ENCODE peak calls at places on chromosomes 4 and X, in seven cellular contexts. One of them, this sample, is unnamed.

GRCh38 chr4:140156529-140157171 is 2.7 kb upstream of the MAML3 start:
- DNase-seq in HCT116: no peak
- DNase-seq in HepG2: no peak
- DNase-seq in GM12878: peak
- DNase-seq in K562: no peak
- DNase-seq in H1: no peak
- DNase-seq in SK-N-SH: no peak
- DNase-seq in this sample: no peak

GRCh38 chrX:31209005-31209612 is 137.3 kb upstream of the FTHL17 start:
- DNase-seq in HCT116: no peak
- DNase-seq in HepG2: no peak
- DNase-seq in GM12878: no peak
- DNase-seq in K562: no peak
- DNase-seq in SK-N-SH: no peak
- DNase-seq in H1: no peak
- DNase-seq in this sample: no peak

GRCh38 chrX:288561-288991 is 7.4 kb downstream of the PLCXD1 start:
- DNase-seq in K562: no peak
- DNase-seq in GM12878: no peak
- DNase-seq in HCT116: no peak
- DNase-seq in HepG2: no peak
- DNase-seq in SK-N-SH: no peak
- DNase-seq in H1: no peak
- DNase-seq in this sample: no peak

GRCh38 chr4:48490012-48490679 is at the start of gene ZAR1:
- DNase-seq in H1: no peak
- DNase-seq in SK-N-SH: no peak
- DNase-seq in HepG2: no peak
- DNase-seq in GM12878: no peak
- DNase-seq in K562: no peak
- DNase-seq in HCT116: no peak
- DNase-seq in this sample: no peak

GRCh38 chr4:14877246-14878220 is 124.7 kb upstream of the CPEB2 start:
- DNase-seq in HCT116: no peak
- DNase-seq in H1: no peak
- DNase-seq in SK-N-SH: peak
- DNase-seq in GM12878: no peak
- DNase-seq in K562: no peak
- DNase-seq in HepG2: no peak
- DNase-seq in this sample: peak

GRCh38 chrX:51420610-51421009 is 75.8 kb downstream of the NUDT11 start:
- DNase-seq in HepG2: peak
- DNase-seq in H1: no peak
- DNase-seq in GM12878: no peak
- DNase-seq in SK-N-SH: peak
- DNase-seq in HCT116: peak
- DNase-seq in K562: peak
- DNase-seq in this sample: peak

GRCh38 chr4:164807611-164808010 is 53.7 kb downstream of the SMIM31 start:
- DNase-seq in HepG2: peak
- DNase-seq in K562: no peak
- DNase-seq in H1: no peak
- DNase-seq in SK-N-SH: no peak
- DNase-seq in GM12878: no peak
- DNase-seq in HCT116: no peak
- DNase-seq in this sample: no peak

GRCh38 chr4:161320377-161320776 is 843.4 kb downstream of the FSTL5 start:
- DNase-seq in H1: no peak
- DNase-seq in SK-N-SH: peak
- DNase-seq in GM12878: no peak
- DNase-seq in HCT116: peak
- DNase-seq in K562: peak
- DNase-seq in HepG2: peak
- DNase-seq in this sample: peak

GRCh38 chrX:130295519-130296314 is 27.0 kb upstream of the ZNF280C start:
- DNase-seq in HCT116: no peak
- DNase-seq in K562: no peak
- DNase-seq in SK-N-SH: no peak
- DNase-seq in HepG2: no peak
- DNase-seq in GM12878: no peak
- DNase-seq in H1: no peak
- DNase-seq in this sample: no peak

GRCh38 chr4:37054670-37055069 is 189.9 kb upstream of the NWD2 start:
- DNase-seq in H1: peak
- DNase-seq in HepG2: no peak
- DNase-seq in SK-N-SH: no peak
- DNase-seq in HCT116: no peak
- DNase-seq in K562: no peak
- DNase-seq in GM12878: no peak
- DNase-seq in this sample: no peak

GRCh38 chrX:83845397-83845796 is 15.5 kb upstream of the CYLC1 start:
- DNase-seq in GM12878: no peak
- DNase-seq in HCT116: peak
- DNase-seq in K562: peak
- DNase-seq in H1: no peak
- DNase-seq in SK-N-SH: peak
- DNase-seq in HepG2: peak
- DNase-seq in this sample: peak

GRCh38 chr4:95466791-95467190 is 82.0 kb downstream of the UNC5C start:
- DNase-seq in K562: no peak
- DNase-seq in GM12878: no peak
- DNase-seq in H1: no peak
- DNase-seq in SK-N-SH: no peak
- DNase-seq in HCT116: no peak
- DNase-seq in HepG2: no peak
- DNase-seq in this sample: no peak

GRCh38 chr4:4572821-4573220 is 31.0 kb upstream of the STX18 start:
- DNase-seq in SK-N-SH: no peak
- DNase-seq in H1: no peak
- DNase-seq in HepG2: no peak
- DNase-seq in HCT116: no peak
- DNase-seq in GM12878: no peak
- DNase-seq in K562: no peak
- DNase-seq in this sample: no peak

GRCh38 chr4:68906238-68907137 is 45.1 kb downstream of the UGT2A3 start:
- DNase-seq in K562: no peak
- DNase-seq in H1: peak
- DNase-seq in HCT116: no peak
- DNase-seq in SK-N-SH: no peak
- DNase-seq in HepG2: no peak
- DNase-seq in GM12878: no peak
- DNase-seq in this sample: peak

GRCh38 chr4:140617494-140618060 is 48.8 kb upstream of the UCP1 start:
- DNase-seq in K562: no peak
- DNase-seq in HepG2: no peak
- DNase-seq in GM12878: no peak
- DNase-seq in HCT116: no peak
- DNase-seq in H1: no peak
- DNase-seq in SK-N-SH: no peak
- DNase-seq in this sample: no peak

GRCh38 chrX:56766554-56767412 is 37.7 kb downstream of the NBDY start:
- DNase-seq in HCT116: no peak
- DNase-seq in SK-N-SH: peak
- DNase-seq in K562: no peak
- DNase-seq in H1: peak
- DNase-seq in GM12878: no peak
- DNase-seq in HepG2: no peak
- DNase-seq in this sample: peak

GRCh38 chrX:134803551-134804183 is 145.4 kb upstream of the PLAC1 start:
- DNase-seq in GM12878: no peak
- DNase-seq in H1: no peak
- DNase-seq in HepG2: peak
- DNase-seq in HCT116: no peak
- DNase-seq in K562: peak
- DNase-seq in SK-N-SH: no peak
- DNase-seq in this sample: no peak

GRCh38 chr4:4384837-4385236 is 2.1 kb upstream of the NSG1 start:
- DNase-seq in HCT116: peak
- DNase-seq in SK-N-SH: peak
- DNase-seq in H1: peak
- DNase-seq in GM12878: no peak
- DNase-seq in HepG2: peak
- DNase-seq in K562: peak
- DNase-seq in this sample: peak

GRCh38 chr4:93182722-93183121 is 645.8 kb upstream of the ATOH1 start:
- DNase-seq in GM12878: no peak
- DNase-seq in SK-N-SH: no peak
- DNase-seq in HepG2: no peak
- DNase-seq in HCT116: no peak
- DNase-seq in K562: no peak
- DNase-seq in H1: no peak
- DNase-seq in this sample: peak

GRCh38 chr4:155666701-155667537 is at the start of gene GUCY1A1:
- DNase-seq in GM12878: no peak
- DNase-seq in HCT116: no peak
- DNase-seq in K562: no peak
- DNase-seq in H1: peak
- DNase-seq in HepG2: no peak
- DNase-seq in SK-N-SH: peak
- DNase-seq in this sample: no peak

GRCh38 chr4:127503111-127503510 is 129.6 kb upstream of the INTU start:
- DNase-seq in H1: no peak
- DNase-seq in HCT116: no peak
- DNase-seq in K562: no peak
- DNase-seq in SK-N-SH: no peak
- DNase-seq in GM12878: no peak
- DNase-seq in HepG2: no peak
- DNase-seq in this sample: no peak

GRCh38 chr4:74891037-74891436 is 41.9 kb upstream of the PARM1 start:
- DNase-seq in SK-N-SH: no peak
- DNase-seq in HCT116: no peak
- DNase-seq in H1: no peak
- DNase-seq in HepG2: peak
- DNase-seq in GM12878: no peak
- DNase-seq in K562: no peak
- DNase-seq in this sample: no peak

GRCh38 chr4:20044502-20044911 is 207.2 kb upstream of the SLIT2 start:
- DNase-seq in HepG2: no peak
- DNase-seq in K562: no peak
- DNase-seq in H1: no peak
- DNase-seq in SK-N-SH: no peak
- DNase-seq in GM12878: no peak
- DNase-seq in HCT116: no peak
- DNase-seq in this sample: no peak

GRCh38 chr4:105637409-105638258 is 70.9 kb downstream of the INTS12 start:
- DNase-seq in GM12878: peak
- DNase-seq in HepG2: peak
- DNase-seq in HCT116: no peak
- DNase-seq in SK-N-SH: peak
- DNase-seq in K562: no peak
- DNase-seq in H1: no peak
- DNase-seq in this sample: no peak

GRCh38 chrX:138011461-138011860 is 445.5 kb downstream of the ZIC3 start:
- DNase-seq in SK-N-SH: no peak
- DNase-seq in HCT116: no peak
- DNase-seq in HepG2: no peak
- DNase-seq in H1: no peak
- DNase-seq in GM12878: no peak
- DNase-seq in K562: no peak
- DNase-seq in this sample: peak

GRCh38 chr4:91471280-91471679 is 832.5 kb upstream of the GRID2 start:
- DNase-seq in SK-N-SH: no peak
- DNase-seq in GM12878: no peak
- DNase-seq in H1: no peak
- DNase-seq in HepG2: no peak
- DNase-seq in K562: no peak
- DNase-seq in HCT116: no peak
- DNase-seq in this sample: peak

GRCh38 chr4:21191304-21191703 is 491.0 kb downstream of the PACRGL start:
- DNase-seq in SK-N-SH: no peak
- DNase-seq in HCT116: no peak
- DNase-seq in GM12878: no peak
- DNase-seq in K562: no peak
- DNase-seq in HepG2: no peak
- DNase-seq in H1: no peak
- DNase-seq in this sample: no peak
- TF ChIP-seq JUND in SK-N-SH: no peak
- TF ChIP-seq JUND in HCT116: no peak
- TF ChIP-seq JUND in GM12878: no peak
- TF ChIP-seq JUND in K562: no peak
- TF ChIP-seq JUND in HepG2: no peak
- TF ChIP-seq JUND in H1: no peak
- TF ChIP-seq JUND in this sample: no peak

GRCh38 chrX:41664307-41665299 is 24.2 kb upstream of the GPR34 start:
- DNase-seq in H1: no peak
- DNase-seq in SK-N-SH: no peak
- DNase-seq in HepG2: no peak
- DNase-seq in GM12878: no peak
- DNase-seq in HCT116: no peak
- DNase-seq in K562: no peak
- DNase-seq in this sample: no peak
- TF ChIP-seq JUND in H1: no peak
- TF ChIP-seq JUND in SK-N-SH: no peak
- TF ChIP-seq JUND in HepG2: no peak
- TF ChIP-seq JUND in GM12878: peak
- TF ChIP-seq JUND in HCT116: no peak
- TF ChIP-seq JUND in K562: no peak
- TF ChIP-seq JUND in this sample: no peak

GRCh38 chr4:54517793-54518444 is 139.8 kb upstream of the KIT start:
- DNase-seq in GM12878: no peak
- DNase-seq in K562: no peak
- DNase-seq in H1: no peak
- DNase-seq in HCT116: no peak
- DNase-seq in HepG2: no peak
- DNase-seq in SK-N-SH: peak
- DNase-seq in this sample: no peak
- TF ChIP-seq JUND in GM12878: no peak
- TF ChIP-seq JUND in K562: no peak
- TF ChIP-seq JUND in H1: no peak
- TF ChIP-seq JUND in HCT116: no peak
- TF ChIP-seq JUND in HepG2: no peak
- TF ChIP-seq JUND in SK-N-SH: no peak
- TF ChIP-seq JUND in this sample: no peak

GRCh38 chrX:2492536-2493218 is 8.1 kb downstream of the DHRSX start:
- DNase-seq in HCT116: no peak
- DNase-seq in GM12878: no peak
- DNase-seq in H1: no peak
- DNase-seq in K562: no peak
- DNase-seq in SK-N-SH: no peak
- DNase-seq in HepG2: no peak
- DNase-seq in this sample: no peak

GRCh38 chrX:2487366-2487765 is 13.4 kb downstream of the DHRSX start:
- DNase-seq in HepG2: no peak
- DNase-seq in GM12878: no peak
- DNase-seq in H1: no peak
- DNase-seq in HCT116: no peak
- DNase-seq in K562: no peak
- DNase-seq in SK-N-SH: no peak
- DNase-seq in this sample: no peak

GRCh38 chrX:2488621-2489285 is 12.0 kb downstream of the DHRSX start:
- DNase-seq in H1: no peak
- DNase-seq in K562: no peak
- DNase-seq in HepG2: no peak
- DNase-seq in SK-N-SH: no peak
- DNase-seq in GM12878: no peak
- DNase-seq in HCT116: no peak
- DNase-seq in this sample: no peak

GRCh38 chrX:2489446-2490445 is 11.0 kb downstream of the DHRSX start:
- DNase-seq in K562: no peak
- DNase-seq in H1: no peak
- DNase-seq in GM12878: no peak
- DNase-seq in SK-N-SH: no peak
- DNase-seq in HCT116: no peak
- DNase-seq in HepG2: no peak
- DNase-seq in this sample: no peak

GRCh38 chrX:2490634-2491033 is 10.1 kb downstream of the DHRSX start:
- DNase-seq in HCT116: no peak
- DNase-seq in SK-N-SH: no peak
- DNase-seq in GM12878: no peak
- DNase-seq in K562: no peak
- DNase-seq in HepG2: no peak
- DNase-seq in H1: no peak
- DNase-seq in this sample: no peak
- TF ChIP-seq JUND in HCT116: no peak
- TF ChIP-seq JUND in SK-N-SH: no peak
- TF ChIP-seq JUND in GM12878: no peak
- TF ChIP-seq JUND in K562: no peak
- TF ChIP-seq JUND in HepG2: no peak
- TF ChIP-seq JUND in H1: no peak
- TF ChIP-seq JUND in this sample: no peak

This sample was measured in T47D.